ENCODE peak calls at places on chromosome 13, in seven cellular contexts. G is breast epithelium, P is GM23338, F is Panc1, E is SK-N-MC, Z is stomach, Q is HCT116. X is an unnamed sample.
A peak's percentile ranks its signal among the peaks of the same experiment; 100 is the strongest.

GRCh38 chr13:106373304-106373988 is 162.0 kb downstream of the EFNB2 start:
- DNase-seq in G (no peak), P (no peak), F (no peak), E (no peak), Z (no peak), Q (no peak), X (no peak)

GRCh38 chr13:101398920-101399319 is 17.4 kb downstream of the NALCN start:
- DNase-seq in G (no peak), P (no peak), F (no peak), E (no peak), Z (no peak), Q (no peak), X (no peak)

GRCh38 chr13:45267215-45267614 is 66.4 kb upstream of the KCTD4 start:
- DNase-seq in G (no peak), P (no peak), F (no peak), E (no peak), Z (no peak), Q (no peak), X (no peak)

GRCh38 chr13:95262837-95263381 is 38.3 kb downstream of the ABCC4 start:
- DNase-seq in G (no peak), P (no peak), F (no peak), E (no peak), Z (no peak), Q (no peak), X (no peak)

GRCh38 chr13:33076451-33076992 is 60.3 kb downstream of the KL start:
- DNase-seq in G (no peak), P (no peak), F (no peak), E (no peak), Z (no peak), Q (no peak), X (no peak)

GRCh38 chr13:94595006-94595942 is 678 bp downstream of the TGDS start:
- DNase-seq in G (no peak), P (peak; percentile 33), F (no peak), E (no peak), Z (peak; percentile 34), Q (no peak), X (no peak)

GRCh38 chr13:65966991-65967451 is 1263.1 kb downstream of the PCDH9 start:
- DNase-seq in G (no peak), P (peak; percentile 88), F (no peak), E (no peak), Z (no peak), Q (peak; percentile 60), X (no peak)

GRCh38 chr13:40576369-40576768 is 90.1 kb downstream of the FOXO1 start:
- DNase-seq in G (no peak), P (no peak), F (no peak), E (no peak), Z (no peak), Q (no peak), X (no peak)

GRCh38 chr13:44574466-44574855 is 1.7 kb downstream of the TSC22D1 start:
- DNase-seq in G (no peak), P (no peak), F (no peak), E (no peak), Z (no peak), Q (no peak), X (no peak)

GRCh38 chr13:106497079-106497478 is 38.4 kb downstream of the EFNB2 start:
- DNase-seq in G (no peak), P (no peak), F (no peak), E (no peak), Z (no peak), Q (no peak), X (no peak)

GRCh38 chr13:91144054-91144453 is 203.4 kb upstream of the MIR17HG start:
- DNase-seq in G (no peak), P (no peak), F (no peak), E (no peak), Z (no peak), Q (no peak), X (no peak)

GRCh38 chr13:66992183-66992582 is 238.0 kb downstream of the PCDH9 start:
- DNase-seq in G (no peak), P (no peak), F (no peak), E (no peak), Z (no peak), Q (no peak), X (no peak)

GRCh38 chr13:39047560-39047959 is 9.3 kb downstream of the NHLRC3 start:
- DNase-seq in G (no peak), P (peak; percentile 80), F (no peak), E (no peak), Z (no peak), Q (no peak), X (peak; percentile 61)

GRCh38 chr13:48317511-48317981 is 14.0 kb downstream of the RB1 start:
- DNase-seq in G (no peak), P (no peak), F (no peak), E (no peak), Z (no peak), Q (no peak), X (no peak)

GRCh38 chr13:99566125-99567083 is 65.1 kb downstream of the TM9SF2 start:
- DNase-seq in G (no peak), P (peak; percentile 45), F (no peak), E (no peak), Z (no peak), Q (no peak), X (no peak)

GRCh38 chr13:39675904-39676303 is 20.4 kb downstream of the COG6 start:
- DNase-seq in G (no peak), P (no peak), F (no peak), E (no peak), Z (no peak), Q (no peak), X (no peak)

GRCh38 chr13:79490326-79490725 is 9.4 kb downstream of the NDFIP2 start:
- DNase-seq in G (no peak), P (no peak), F (no peak), E (no peak), Z (no peak), Q (no peak), X (no peak)

GRCh38 chr13:79492313-79492798 is 11.4 kb downstream of the NDFIP2 start:
- DNase-seq in G (no peak), P (peak; percentile 38), F (no peak), E (no peak), Z (no peak), Q (no peak), X (no peak)

GRCh38 chr13:79491715-79492114 is 10.8 kb downstream of the NDFIP2 start:
- DNase-seq in G (no peak), P (no peak), F (no peak), E (no peak), Z (no peak), Q (no peak), X (no peak)

GRCh38 chr13:79490846-79491245 is 9.9 kb downstream of the NDFIP2 start:
- DNase-seq in G (no peak), P (no peak), F (no peak), E (no peak), Z (no peak), Q (no peak), X (no peak)

DNA sequence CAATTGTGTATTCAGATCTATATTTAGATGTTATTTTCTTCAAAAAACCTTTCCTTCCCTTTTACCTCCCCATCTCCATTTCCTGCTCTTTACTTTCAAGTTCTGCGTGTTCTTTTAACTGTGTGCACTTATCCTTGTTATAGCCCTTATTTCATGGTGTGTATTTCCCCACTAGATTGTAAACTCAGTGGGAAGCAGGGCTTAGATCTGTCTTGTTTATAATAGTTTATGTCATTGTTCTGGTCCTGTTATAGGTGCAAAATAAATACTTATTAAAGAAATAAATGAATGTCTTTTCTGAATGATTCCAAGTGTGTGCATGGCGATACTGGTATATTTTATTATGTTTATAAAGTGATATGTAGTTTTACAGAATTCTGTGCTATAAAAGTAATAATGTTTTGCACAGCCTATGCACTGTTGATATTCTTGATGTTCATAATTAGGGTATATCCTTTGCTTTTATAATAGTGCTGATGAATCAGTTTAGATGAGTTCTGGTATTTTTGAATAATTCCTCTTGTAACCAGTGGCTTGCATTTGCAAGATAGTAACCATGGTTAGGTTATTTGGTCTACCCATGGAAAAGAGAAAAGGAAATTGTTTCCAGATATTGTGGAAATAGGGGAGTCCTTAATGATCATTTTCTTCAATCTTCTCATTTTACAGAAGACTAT is 12.1 kb downstream of the NDFIP2 start:
- DNase-seq in G (no peak), P (no peak), F (no peak), E (no peak), Z (no peak), Q (no peak), X (no peak)
- H3K27ac ChIP-seq in G (no peak overlapping the region), P (peak overlapping the region; percentile 26), F (no peak overlapping the region), E (peak overlapping the region; percentile 88), Z (no peak overlapping the region), Q (no peak overlapping the region), X (no peak overlapping the region)

DNA sequence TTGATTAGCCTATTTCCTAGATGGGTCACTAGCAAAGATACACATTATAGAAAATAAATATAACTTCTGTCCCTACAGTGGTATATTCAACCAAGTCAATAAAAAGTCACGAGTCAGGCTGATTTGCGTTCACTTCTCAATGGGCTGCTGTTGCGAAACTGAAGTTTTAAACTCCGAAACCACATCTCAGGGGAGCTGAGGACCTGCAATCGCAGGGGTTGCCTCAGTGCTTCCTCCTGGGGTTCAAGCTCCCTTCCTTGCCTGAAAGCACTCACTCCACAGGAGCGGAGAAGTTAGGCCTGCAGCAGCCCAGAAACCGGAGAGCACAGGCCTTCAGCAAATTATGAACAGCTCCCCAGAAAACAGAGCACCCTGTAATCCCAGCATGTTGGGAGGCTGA is 39.6 kb downstream of the RAB20 start:
- DNase-seq in G (no peak), P (no peak), F (no peak), E (peak; percentile 5), Z (no peak), Q (no peak), X (no peak)
- TF ChIP-seq POLR2AphosphoS5 in G (peak; percentile 42), P (no peak), F (no peak), E (no peak), Z (no peak), Q (no peak), X (no peak)

DNA sequence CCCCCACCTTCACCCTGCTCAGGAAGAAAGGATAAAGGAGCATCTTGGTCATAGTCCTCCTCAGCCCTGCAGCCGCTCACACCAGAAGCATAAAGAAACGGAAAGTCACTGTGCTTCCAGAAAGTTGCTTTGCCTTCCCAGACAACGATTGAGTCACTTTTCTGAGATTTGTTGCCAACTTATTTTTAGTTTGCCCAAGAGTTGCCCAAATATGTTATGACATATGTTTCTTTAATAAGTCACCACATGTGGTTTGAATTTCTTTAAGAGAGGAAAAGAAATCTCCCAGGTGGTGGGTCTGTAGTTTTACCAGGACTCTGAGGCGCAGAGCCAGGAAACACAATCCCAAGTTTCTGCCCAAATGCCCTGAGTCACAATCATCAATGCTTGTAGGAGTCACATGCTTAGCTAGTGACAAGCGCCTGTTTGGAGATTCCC is 63.4 kb upstream of the LRCH1 start:
- DNase-seq in G (no peak), P (no peak), F (no peak), E (no peak), Z (no peak), Q (no peak), X (no peak)
- H3K27ac ChIP-seq in G (peak overlapping the region; percentile 49), P (no peak overlapping the region), F (no peak overlapping the region), E (peak overlapping the region; percentile 54), Z (no peak overlapping the region), Q (no peak overlapping the region), X (no peak overlapping the region)

DNA sequence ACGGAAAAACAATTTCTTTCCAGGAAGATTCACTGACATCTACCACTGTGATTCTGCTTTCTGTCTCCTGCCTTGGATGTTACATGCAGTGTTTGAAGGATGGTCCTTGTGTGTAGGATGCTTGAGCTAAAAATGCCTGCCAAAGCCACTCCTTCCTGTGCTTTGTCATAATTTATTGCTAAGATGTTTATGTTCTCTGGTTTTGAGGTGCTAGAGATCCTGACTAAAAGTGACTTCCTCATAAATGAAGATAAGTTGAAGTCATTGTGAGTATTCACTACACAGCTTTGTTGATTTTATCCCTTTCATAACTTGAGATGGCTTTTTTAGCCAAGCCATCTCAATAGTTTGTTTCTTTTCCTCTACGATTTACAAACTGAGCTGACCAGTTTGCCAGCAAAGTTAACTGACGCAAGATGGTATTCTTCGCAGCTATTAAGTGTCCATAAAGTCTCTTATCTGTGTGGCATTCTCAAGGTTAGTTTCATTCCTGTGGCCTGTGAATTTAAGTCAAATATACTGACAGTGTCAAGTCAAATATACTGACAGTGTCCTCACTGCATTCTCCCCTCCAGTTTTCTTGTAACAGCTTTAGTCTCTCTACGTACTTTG is 15.7 kb upstream of the FBXL3 start:
- DNase-seq in G (no peak), P (no peak), F (no peak), E (no peak), Z (no peak), Q (no peak), X (peak; percentile 55)
- TF ChIP-seq POLR2AphosphoS5 in G (no peak), P (no peak), F (no peak), E (no peak), Z (no peak), Q (no peak), X (peak; percentile 89)